ENCODE peak calls at places on chromosome 20, in six cellular contexts. L, V, D, W, O and B are unnamed samples.

GRCh38 chr20:2652724-2653510 is 485 bp downstream of the NOP56 start:
- DNase-seq in L (no peak), V (no peak), D (no peak), W (no peak), O (peak; percentile 60), B (no peak)

GRCh38 chr20:39607124-39607523 is 645.0 kb downstream of the DHX35 start:
- DNase-seq in L (no peak), V (peak; percentile 23), D (no peak), W (no peak), O (no peak), B (no peak)

GRCh38 chr20:19660808-19661378 is 97.2 kb upstream of the RIN2 start:
- DNase-seq in L (no peak), V (no peak), D (no peak), W (no peak), O (no peak), B (no peak)

GRCh38 chr20:10453241-10453640 is 18.1 kb downstream of the SLX4IP start:
- DNase-seq in L (peak; percentile 66), V (no peak), D (no peak), W (no peak), O (no peak), B (no peak)

GRCh38 chr20:9555781-9556180 is 41.4 kb downstream of the LAMP5 start:
- DNase-seq in L (no peak), V (no peak), D (no peak), W (no peak), O (no peak), B (no peak)

GRCh38 chr20:41005361-41005729 is 23.3 kb upstream of the TOP1 start:
- DNase-seq in L (no peak), V (peak; percentile 90), D (no peak), W (no peak), O (no peak), B (no peak)

GRCh38 chr20:1182136-1182535 is 2.6 kb downstream of the TMEM74B start:
- DNase-seq in L (no peak), V (no peak), D (no peak), W (no peak), O (no peak), B (no peak)

GRCh38 chr20:54254596-54254995 is 46.7 kb downstream of the PFDN4 start:
- DNase-seq in L (no peak), V (no peak), D (no peak), W (no peak), O (no peak), B (no peak)

GRCh38 chr20:47326718-47327137 is 29.8 kb downstream of the ZMYND8 start:
- DNase-seq in L (no peak), V (peak; percentile 36), D (no peak), W (no peak), O (no peak), B (no peak)

GRCh38 chr20:47016068-47016664 is 121.5 kb downstream of the EYA2 start:
- DNase-seq in L (no peak), V (no peak), D (no peak), W (no peak), O (no peak), B (no peak)

GRCh38 chr20:17958326-17959256 is 10.0 kb downstream of the SNX5 start:
- DNase-seq in L (no peak), V (peak; percentile 27), D (no peak), W (no peak), O (no peak), B (no peak)